ENCODE peak calls at places on chromosomes 4 and X, in nine cellular contexts. F, I, J, Z, H, O, N, V and G are unnamed samples.

GRCh38 chr4:17153572-17153971 is 255.1 kb upstream of the LDB2 start:
- DNase-seq in F (no peak), Z (no peak), I (no peak), J (no peak), O (no peak), H (no peak), N (no peak), V (no peak), G (peak)

GRCh38 chr4:186241616-186242015 is 14.3 kb downstream of the KLKB1 start:
- DNase-seq in I (no peak), V (no peak), J (no peak), F (no peak), Z (no peak), H (no peak), N (no peak), O (no peak), G (no peak)

GRCh38 chrX:130144509-130144908 is 21.1 kb downstream of the AIFM1 start:
- DNase-seq in V (no peak), F (no peak), O (no peak), J (peak), I (no peak), Z (no peak), H (no peak), N (no peak), G (no peak)

GRCh38 chr4:88575222-88575621 is 17.1 kb upstream of the HERC3 start:
- DNase-seq in N (no peak), V (no peak), F (no peak), O (no peak), Z (no peak), J (no peak), I (no peak), H (no peak), G (no peak)

GRCh38 chr4:15035152-15035551 is 32.9 kb downstream of the CPEB2 start:
- DNase-seq in V (no peak), O (no peak), F (no peak), Z (no peak), H (no peak), I (no peak), N (no peak), J (peak), G (no peak)

GRCh38 chr4:121307441-121308327 is 73.1 kb downstream of the QRFPR start:
- DNase-seq in Z (peak), F (no peak), N (no peak), O (peak), V (no peak), J (peak), I (peak), H (no peak), G (peak)

GRCh38 chr4:86359944-86360478 is at the start of gene MAPK10:
- DNase-seq in N (peak), V (peak), F (peak), J (peak), I (no peak), H (no peak), O (peak), Z (peak), G (peak)

GRCh38 chrX:17976955-17977354 is 115.9 kb upstream of the RAI2 start:
- DNase-seq in O (no peak), N (no peak), H (no peak), J (no peak), F (no peak), V (no peak), Z (no peak), I (no peak), G (no peak)

GRCh38 chrX:99522450-99522849 is 887.6 kb downstream of the PCDH19 start:
- DNase-seq in V (no peak), J (no peak), Z (no peak), F (no peak), I (no peak), N (no peak), H (no peak), O (no peak), G (no peak)

GRCh38 chrX:66676413-66676812 is 37.5 kb upstream of the EDA2R start:
- DNase-seq in V (no peak), I (no peak), J (peak), Z (no peak), H (no peak), F (no peak), O (no peak), N (no peak), G (no peak)

GRCh38 chrX:70454441-70455365 is 10.1 kb downstream of the DLG3 start:
- DNase-seq in H (peak), Z (peak), F (peak), V (peak), O (peak), J (peak), I (peak), N (peak), G (peak)

GRCh38 chrX:25202827-25203226 is 187.1 kb upstream of the ARX start:
- DNase-seq in J (no peak), O (no peak), H (no peak), I (no peak), Z (no peak), V (no peak), F (no peak), N (no peak), G (no peak)

GRCh38 chrX:150573702-150574101 is 5.3 kb downstream of the MTM1 start:
- DNase-seq in F (no peak), O (no peak), I (no peak), V (no peak), J (no peak), N (no peak), H (no peak), Z (no peak), G (no peak)

GRCh38 chr4:146329042-146329716 is 114.8 kb downstream of the REELD1 start:
- DNase-seq in I (no peak), J (peak), V (no peak), N (peak), H (no peak), O (no peak), F (no peak), Z (no peak), G (peak)

GRCh38 chrX:34956915-34957314 is 14.3 kb downstream of the FAM47B start:
- DNase-seq in O (no peak), N (peak), F (no peak), J (peak), V (no peak), Z (no peak), H (no peak), I (peak), G (no peak)

GRCh38 chrX:123830309-123830708 is 29.5 kb upstream of the XIAP start:
- DNase-seq in Z (no peak), N (peak), V (peak), J (peak), H (no peak), F (no peak), I (no peak), O (no peak), G (no peak)

GRCh38 chr4:95510145-95510544 is 38.6 kb downstream of the UNC5C start:
- DNase-seq in O (no peak), N (no peak), H (no peak), I (no peak), V (no peak), F (no peak), Z (no peak), J (peak), G (no peak)

GRCh38 chr4:69124941-69125340 is 28.7 kb downstream of the UGT2B7 start:
- DNase-seq in N (no peak), H (no peak), Z (no peak), O (no peak), I (no peak), V (no peak), J (peak), F (no peak), G (no peak)

GRCh38 chrX:50787099-50787498 is 26.9 kb downstream of the SHROOM4 start:
- DNase-seq in N (no peak), J (no peak), Z (no peak), H (no peak), O (no peak), F (no peak), V (no peak), I (no peak), G (no peak)

GRCh38 chrX:49001521-49002090 is 458 bp downstream of the GRIPAP1 start:
- DNase-seq in F (no peak), H (peak), I (peak), N (peak), O (no peak), Z (peak), V (peak), J (peak), G (peak)

GRCh38 chr4:180615746-180616145 is 1627.5 kb upstream of the TENM3 start:
- DNase-seq in N (no peak), I (no peak), J (no peak), V (no peak), O (no peak), H (no peak), Z (no peak), F (no peak), G (peak)

GRCh38 chrX:104195013-104195412 is 28.8 kb downstream of the FAM199X start:
- DNase-seq in V (no peak), H (no peak), I (no peak), F (no peak), N (no peak), J (no peak), Z (no peak), O (no peak), G (no peak)

GRCh38 chrX:107197306-107197705 is 8.9 kb downstream of the NUP62CL start:
- DNase-seq in F (no peak), I (no peak), N (no peak), Z (no peak), O (no peak), H (no peak), V (no peak), J (no peak), G (peak)

GRCh38 chr4:177673980-177674504 is 231.8 kb upstream of the AGA start:
- DNase-seq in I (no peak), J (no peak), Z (no peak), N (no peak), H (no peak), F (no peak), O (no peak), V (no peak), G (peak)

GRCh38 chr4:53963786-53964185 is 100.6 kb downstream of the CHIC2 start:
- DNase-seq in O (peak), V (no peak), I (no peak), J (peak), Z (no peak), F (no peak), H (no peak), N (no peak), G (no peak)

GRCh38 chr4:168437192-168437938 is 42.9 kb downstream of the DDX60L start:
- DNase-seq in H (no peak), N (no peak), Z (no peak), O (no peak), F (no peak), V (no peak), I (no peak), J (peak), G (no peak)

GRCh38 chr4:98363431-98363830 is 102.2 kb downstream of the RAP1GDS1 start:
- DNase-seq in H (no peak), F (no peak), J (peak), Z (no peak), N (no peak), O (no peak), V (no peak), I (no peak), G (no peak)

GRCh38 chrX:46678232-46678631 is 80.7 kb downstream of the SLC9A7 start:
- DNase-seq in N (no peak), I (no peak), Z (no peak), J (no peak), O (no peak), F (no peak), V (no peak), H (no peak), G (no peak)

GRCh38 chr4:6673660-6674499 is 19.8 kb upstream of the S100P start:
- DNase-seq in I (peak), O (peak), H (peak), F (peak), Z (peak), J (peak), V (peak), N (peak), G (peak)

GRCh38 chr4:184294734-184295133 is 77.1 kb upstream of the ENPP6 start:
- DNase-seq in H (no peak), N (no peak), J (no peak), F (peak), V (no peak), Z (no peak), I (no peak), O (no peak), G (no peak)

GRCh38 chrX:21838937-21839333 is 482 bp upstream of the MBTPS2 start:
- DNase-seq in N (no peak), I (no peak), J (peak), H (no peak), O (no peak), V (no peak), Z (no peak), F (no peak), G (no peak)

GRCh38 chr4:57051524-57051923 is 58.7 kb downstream of the IGFBP7 start:
- DNase-seq in H (no peak), J (no peak), F (no peak), N (no peak), Z (no peak), I (no peak), O (no peak), V (no peak), G (no peak)

GRCh38 chr4:110165382-110166285 is 32.8 kb downstream of the ELOVL6 start:
- DNase-seq in H (no peak), J (peak), N (peak), V (no peak), Z (peak), F (no peak), I (peak), O (peak), G (peak)

GRCh38 chr4:172813359-172813923 is 355.2 kb upstream of the GALNT7 start:
- DNase-seq in I (no peak), N (no peak), J (no peak), H (no peak), Z (no peak), F (no peak), V (no peak), O (no peak), G (no peak)

GRCh38 chr4:169254546-169254983 is 16.2 kb downstream of the SH3RF1 start:
- DNase-seq in O (no peak), F (no peak), I (peak), N (peak), V (no peak), J (peak), Z (no peak), H (no peak), G (no peak)

GRCh38 chr4:141789716-141790115 is 153.3 kb downstream of the IL15 start:
- DNase-seq in O (no peak), F (no peak), N (no peak), I (no peak), Z (no peak), H (no peak), J (no peak), V (no peak), G (no peak)

GRCh38 chr4:153204247-153205027 is at the start of gene TRIM2:
- DNase-seq in O (peak), F (no peak), V (peak), N (peak), I (peak), H (peak), Z (no peak), J (peak), G (peak)

GRCh38 chr4:8882239-8882638 is 10.6 kb upstream of the HMX1 start:
- DNase-seq in O (no peak), F (no peak), H (no peak), V (no peak), Z (no peak), I (no peak), N (no peak), J (no peak), G (no peak)

GRCh38 chr4:34182346-34182745 is 2062.0 kb downstream of the ARAP2 start:
- DNase-seq in N (no peak), Z (no peak), V (no peak), J (no peak), F (no peak), H (no peak), O (no peak), I (no peak), G (no peak)